ENCODE peak calls at places on chromosomes 2 and 18, in five cellular contexts. H is CD8-positive, alpha-beta T cell; Z is brain microvascular endothelial cell; G is RWPE1; O is breast epithelium. B is an unnamed sample.

GRCh38 chr2:12169060-12169406 is 422.6 kb downstream of the LPIN1 start:
- DNase-seq in H (no peak), Z (peak), G (no peak), O (no peak), B (peak)

GRCh38 chr2:54122939-54123338 is 7.5 kb downstream of the ACYP2 start:
- DNase-seq in H (no peak), Z (peak), G (peak), O (no peak), B (peak)

GRCh38 chr18:25464211-25464610 is 112.2 kb upstream of the ZNF521 start:
- DNase-seq in H (no peak), Z (peak), G (no peak), O (no peak), B (no peak)

GRCh38 chr18:31510319-31510718 is 12.3 kb downstream of the DSG2 start:
- DNase-seq in H (no peak), Z (no peak), G (no peak), O (no peak), B (no peak)

GRCh38 chr2:66869076-66869475 is 434.2 kb downstream of the MEIS1 start:
- DNase-seq in H (no peak), Z (peak), G (peak), O (no peak), B (no peak)

GRCh38 chr2:16709769-16710168 is 44.1 kb upstream of the CYRIA start:
- DNase-seq in H (no peak), Z (no peak), G (no peak), O (no peak), B (no peak)

GRCh38 chr2:232013701-232014353 is 52.3 kb downstream of the DIS3L2 start:
- DNase-seq in H (no peak), Z (peak), G (peak), O (no peak), B (peak)

GRCh38 chr2:191222507-191222906 is 22.7 kb upstream of the MYO1B start:
- DNase-seq in H (no peak), Z (no peak), G (no peak), O (no peak), B (no peak)

GRCh38 chr2:232315049-232315922 is 63.3 kb upstream of the ALPP start:
- DNase-seq in H (peak), Z (peak), G (peak), O (no peak), B (peak)

GRCh38 chr2:114008720-114009119 is 118.8 kb downstream of the ACTR3 start:
- DNase-seq in H (no peak), Z (no peak), G (no peak), O (no peak), B (no peak)

GRCh38 chr2:238742066-238742465 is 105.8 kb upstream of the TWIST2 start:
- DNase-seq in H (no peak), Z (no peak), G (no peak), O (no peak), B (no peak)

GRCh38 chr18:48313803-48314202 is 95.4 kb downstream of the ZBTB7C start:
- DNase-seq in H (no peak), Z (no peak), G (no peak), O (no peak), B (no peak)

GRCh38 chr2:100182494-100183355 is 40.3 kb upstream of the AFF3 start:
- DNase-seq in H (no peak), Z (no peak), G (no peak), O (peak), B (no peak)

GRCh38 chr2:197215988-197216979 is 94.3 kb downstream of the ANKRD44 start:
- DNase-seq in H (no peak), Z (no peak), G (peak), O (no peak), B (peak)

GRCh38 chr2:119960821-119961220 is 52.1 kb upstream of the EPB41L5 start:
- DNase-seq in H (no peak), Z (no peak), G (no peak), O (no peak), B (no peak)

GRCh38 chr2:16085073-16085472 is 144.7 kb downstream of the MYCN start:
- DNase-seq in H (no peak), Z (no peak), G (no peak), O (no peak), B (no peak)

GRCh38 chr2:85522090-85522647 is 16.8 kb upstream of the MAT2A start:
- DNase-seq in H (no peak), Z (no peak), G (no peak), O (no peak), B (no peak)

GRCh38 chr2:27296466-27296865 is 11.8 kb downstream of the UCN start:
- DNase-seq in H (no peak), Z (no peak), G (no peak), O (no peak), B (peak)

GRCh38 chr2:158818511-158818910 is 23.4 kb downstream of the DAPL1 start:
- DNase-seq in H (no peak), Z (peak), G (no peak), O (no peak), B (no peak)

GRCh38 chr18:34929336-34929780 is 111.9 kb upstream of the MAPRE2 start:
- DNase-seq in H (no peak), Z (peak), G (peak), O (no peak), B (peak)

GRCh38 chr2:224039080-224039769 is at the start of gene SERPINE2:
- DNase-seq in H (peak), Z (peak), G (peak), O (no peak), B (peak)

GRCh38 chr2:197234792-197235191 is 75.8 kb downstream of the ANKRD44 start:
- DNase-seq in H (no peak), Z (no peak), G (no peak), O (no peak), B (no peak)

GRCh38 chr2:54636425-54637139 is 86.9 kb upstream of the EML6 start:
- DNase-seq in H (no peak), Z (peak), G (no peak), O (no peak), B (no peak)

GRCh38 chr18:5975111-5975622 is 79.8 kb upstream of the TMEM200C start:
- DNase-seq in H (no peak), Z (peak), G (no peak), O (no peak), B (no peak)

GRCh38 chr18:61998957-61999356 is 106.2 kb upstream of the RNF152 start:
- DNase-seq in H (no peak), Z (peak), G (peak), O (no peak), B (peak)

GRCh38 chr2:193584522-193584938 is 1389.8 kb upstream of the TMEFF2 start:
- DNase-seq in H (no peak), Z (peak), G (no peak), O (no peak), B (peak)

GRCh38 chr18:33839452-33840225 is 261.6 kb downstream of the ASXL3 start:
- DNase-seq in H (no peak), Z (peak), G (peak), O (no peak), B (peak)

GRCh38 chr18:14978962-14979535 is 231.1 kb downstream of the ANKRD30B start:
- DNase-seq in H (no peak), Z (no peak), G (no peak), O (no peak), B (peak)

GRCh38 chr18:22214731-22215528 is 45.5 kb downstream of the GATA6 start:
- DNase-seq in H (no peak), Z (no peak), G (peak), O (no peak), B (peak)

GRCh38 chr2:42060718-42061619 is 13.1 kb downstream of the PKDCC start:
- DNase-seq in H (no peak), Z (no peak), G (no peak), O (no peak), B (peak)

GRCh38 chr2:75289771-75290170 is 90.5 kb upstream of the TACR1 start:
- DNase-seq in H (no peak), Z (no peak), G (no peak), O (no peak), B (no peak)

GRCh38 chr2:74648009-74648443 is at the start of gene M1AP:
- DNase-seq in H (no peak), Z (no peak), G (no peak), O (no peak), B (no peak)

GRCh38 chr2:26605195-26605968 is 35.8 kb downstream of the CIB4 start:
- DNase-seq in H (peak), Z (peak), G (peak), O (no peak), B (peak)

GRCh38 chr2:37918742-37919186 is 6.3 kb upstream of the RMDN2 start:
- DNase-seq in H (no peak), Z (no peak), G (no peak), O (no peak), B (no peak)

GRCh38 chr2:37914340-37914739 is 10.7 kb upstream of the RMDN2 start:
- DNase-seq in H (no peak), Z (no peak), G (no peak), O (no peak), B (no peak)

GRCh38 chr2:37915773-37916172 is 9.3 kb upstream of the RMDN2 start:
- DNase-seq in H (no peak), Z (no peak), G (no peak), O (no peak), B (no peak)

GRCh38 chr2:37917281-37918228 is 7.5 kb upstream of the RMDN2 start:
- DNase-seq in H (no peak), Z (no peak), G (no peak), O (no peak), B (no peak)

GRCh38 chr2:37916512-37917082 is 8.5 kb upstream of the RMDN2 start:
- DNase-seq in H (no peak), Z (peak), G (peak), O (no peak), B (no peak)
- H3K27ac ChIP-seq in H (no peak), Z (no peak), G (no peak), O (no peak), B (no peak)

GRCh38 chr2:237723023-237723422 is 75.6 kb upstream of the RBM44 start:
- DNase-seq in H (no peak), Z (no peak), G (no peak), O (no peak), B (no peak)
- H3K27ac ChIP-seq in H (no peak), Z (no peak), G (no peak), O (no peak), B (no peak)

DNA sequence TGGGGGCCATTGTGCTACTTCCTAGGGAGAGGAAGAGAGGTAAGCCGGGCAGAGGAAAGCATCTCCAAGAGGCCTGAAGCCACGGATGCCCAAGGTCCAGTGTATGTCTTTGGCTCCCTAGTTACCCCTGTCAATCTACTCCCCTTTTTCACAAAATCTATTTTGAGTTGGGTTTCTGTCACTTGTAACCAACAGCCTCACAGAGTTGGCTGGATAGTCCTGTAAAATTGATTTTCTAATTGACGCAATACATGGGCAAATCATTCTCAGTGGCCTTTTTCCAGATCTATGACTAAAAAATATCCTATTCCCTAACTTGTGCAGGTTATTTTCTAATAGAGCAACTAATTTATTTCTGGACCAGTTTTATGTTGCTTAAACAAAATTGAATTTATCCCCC is 168.4 kb downstream of the IRS1 start:
- DNase-seq in H (no peak), Z (no peak), G (no peak), O (no peak), B (no peak)
- H3K27ac ChIP-seq in H (no peak), Z (no peak), G (no peak), O (no peak), B (no peak)

GRCh38 chr2:168149431-168149830 is 98.0 kb downstream of the STK39 start:
- DNase-seq in H (no peak), Z (no peak), G (no peak), O (no peak), B (no peak)

GRCh38 chr2:168147858-168148794 is 99.3 kb downstream of the STK39 start:
- DNase-seq in H (no peak), Z (no peak), G (no peak), O (no peak), B (no peak)

GRCh38 chr2:168145598-168145997 is 101.8 kb downstream of the STK39 start:
- DNase-seq in H (no peak), Z (no peak), G (no peak), O (no peak), B (no peak)

GRCh38 chr2:168145011-168145410 is 102.4 kb downstream of the STK39 start:
- DNase-seq in H (no peak), Z (no peak), G (no peak), O (no peak), B (no peak)

GRCh38 chr2:168146892-168147810 is 100.2 kb downstream of the STK39 start:
- DNase-seq in H (no peak), Z (no peak), G (no peak), O (no peak), B (no peak)
- H3K27ac ChIP-seq in H (no peak), Z (no peak), G (no peak), O (no peak), B (peak)

GRCh38 chr2:9178905-9179571 is 27.6 kb upstream of the ASAP2 start:
- DNase-seq in H (no peak), Z (peak), G (peak), O (no peak), B (peak)
- H3K27ac ChIP-seq in H (no peak), Z (peak), G (peak), O (peak), B (no peak)

GRCh38 chr2:101439716-101440115 is 35.2 kb downstream of the RFX8 start:
- DNase-seq in H (no peak), Z (no peak), G (no peak), O (no peak), B (no peak)

GRCh38 chr2:101442667-101443061 is 32.2 kb downstream of the RFX8 start:
- DNase-seq in H (no peak), Z (peak), G (no peak), O (no peak), B (no peak)

GRCh38 chr2:101446869-101447268 is 28.0 kb downstream of the RFX8 start:
- DNase-seq in H (no peak), Z (peak), G (peak), O (no peak), B (no peak)

GRCh38 chr2:101440127-101440738 is 34.7 kb downstream of the RFX8 start:
- DNase-seq in H (no peak), Z (peak), G (no peak), O (no peak), B (no peak)

DNA sequence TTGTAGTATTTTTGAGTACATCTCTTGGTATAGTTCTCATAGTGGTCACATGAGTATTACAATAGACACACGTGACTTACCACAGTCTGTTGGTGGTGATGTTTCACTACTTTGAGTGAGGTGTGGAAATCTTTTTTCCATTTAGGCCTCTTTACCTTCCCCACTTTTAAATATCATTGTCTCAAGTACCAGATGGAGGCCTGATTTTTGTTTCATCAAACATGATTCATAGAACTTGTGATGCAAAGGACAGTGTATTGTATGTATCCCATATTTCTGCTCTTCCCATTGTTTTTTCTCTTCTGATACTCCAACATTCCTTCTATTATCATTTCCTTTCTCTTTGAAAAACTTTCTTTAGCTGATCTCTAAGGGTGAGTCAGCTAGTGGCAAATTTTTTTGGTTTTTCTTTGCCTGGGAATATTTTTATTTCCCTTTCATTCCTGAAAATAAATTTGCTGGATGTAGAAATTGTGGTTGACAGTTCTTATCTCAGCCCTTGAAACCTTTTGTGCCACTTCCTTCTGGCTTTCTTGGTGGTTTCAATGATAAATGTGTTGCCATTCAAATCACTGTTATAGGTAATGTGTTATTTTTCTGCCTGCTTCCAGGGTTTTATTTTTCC is 32.8 kb downstream of the RFX8 start:
- DNase-seq in H (no peak), Z (peak), G (no peak), O (no peak), B (no peak)
- H3K27ac ChIP-seq in H (no peak), Z (peak), G (no peak), O (no peak), B (no peak)

GRCh38 chr2:165057931-165058330 is 102.6 kb upstream of the SLC38A11 start:
- DNase-seq in H (no peak), Z (no peak), G (no peak), O (no peak), B (no peak)
- H3K27ac ChIP-seq in H (no peak), Z (no peak), G (no peak), O (no peak), B (no peak)

B was measured in A673.